ENCODE peak calls at places on chromosomes 7 and 10, in four cellular contexts. One of them, this sample, is unnamed.

GRCh38 chr10:28624351-28624750 is 53.0 kb upstream of the BAMBI start:
- DNase-seq in glomerular endothelial cell: no peak
- DNase-seq in HFF-Myc: no peak
- DNase-seq in frontal cortex: no peak
- DNase-seq in this sample: no peak

GRCh38 chr7:149864751-149865150 is 9.0 kb upstream of the ATP6V0E2 start:
- DNase-seq in glomerular endothelial cell: no peak
- DNase-seq in HFF-Myc: no peak
- DNase-seq in frontal cortex: no peak
- DNase-seq in this sample: no peak

GRCh38 chr7:154735766-154736165 is 267.2 kb downstream of the PAXIP1 start:
- DNase-seq in frontal cortex: no peak
- DNase-seq in HFF-Myc: no peak
- DNase-seq in glomerular endothelial cell: no peak
- DNase-seq in this sample: no peak

GRCh38 chr10:51768886-51769285 is 69.5 kb upstream of the CSTF2T start:
- DNase-seq in glomerular endothelial cell: no peak
- DNase-seq in HFF-Myc: no peak
- DNase-seq in frontal cortex: peak; percentile 5
- DNase-seq in this sample: no peak

GRCh38 chr7:99120503-99120902 is 23.4 kb downstream of the SMURF1 start:
- DNase-seq in frontal cortex: no peak
- DNase-seq in glomerular endothelial cell: no peak
- DNase-seq in HFF-Myc: no peak
- DNase-seq in this sample: no peak

GRCh38 chr7:17580141-17580540 is 281.7 kb downstream of the AHR start:
- DNase-seq in frontal cortex: no peak
- DNase-seq in HFF-Myc: peak; percentile 43
- DNase-seq in glomerular endothelial cell: no peak
- DNase-seq in this sample: no peak

GRCh38 chr10:91185239-91185875 is 35.1 kb upstream of the PCGF5 start:
- DNase-seq in HFF-Myc: no peak
- DNase-seq in frontal cortex: no peak
- DNase-seq in glomerular endothelial cell: no peak
- DNase-seq in this sample: no peak

GRCh38 chr10:131961777-131962450 is 19.8 kb downstream of the BNIP3 start:
- DNase-seq in HFF-Myc: no peak
- DNase-seq in frontal cortex: no peak
- DNase-seq in glomerular endothelial cell: no peak
- DNase-seq in this sample: no peak

GRCh38 chr10:99977916-99978315 is 31.8 kb downstream of the DNMBP start:
- DNase-seq in HFF-Myc: no peak
- DNase-seq in frontal cortex: no peak
- DNase-seq in glomerular endothelial cell: no peak
- DNase-seq in this sample: no peak

GRCh38 chr10:122643931-122644534 is 55.6 kb downstream of the C10orf120 start:
- DNase-seq in HFF-Myc: no peak
- DNase-seq in frontal cortex: no peak
- DNase-seq in glomerular endothelial cell: no peak
- DNase-seq in this sample: no peak

GRCh38 chr10:128721851-128722250 is 595.6 kb upstream of the MKI67 start:
- DNase-seq in HFF-Myc: no peak
- DNase-seq in frontal cortex: no peak
- DNase-seq in glomerular endothelial cell: no peak
- DNase-seq in this sample: no peak

This sample was measured in neural crest cell.